ENCODE peak calls at places on chromosome 1, in five cellular contexts. W, O, Y, C and N are unnamed samples.

GRCh38 chr1:53710584-53710983 is 28.4 kb downstream of the GLIS1 start:
- DNase-seq in W (no peak), O (no peak), Y (no peak), C (no peak), N (no peak)

GRCh38 chr1:155260276-155260675 is 1.9 kb downstream of the SCAMP3 start:
- DNase-seq in W (no peak), O (no peak), Y (no peak), C (no peak), N (no peak)

GRCh38 chr1:20590313-20590777 is 1.4 kb downstream of the CDA start:
- DNase-seq in W (peak), O (peak), Y (no peak), C (no peak), N (no peak)

GRCh38 chr1:169361281-169361680 is 6.3 kb downstream of the NME7 start:
- DNase-seq in W (no peak), O (no peak), Y (no peak), C (no peak), N (no peak)

GRCh38 chr1:155199792-155200191 is 7.9 kb downstream of the THBS3 start:
- DNase-seq in W (no peak), O (no peak), Y (no peak), C (no peak), N (no peak)

GRCh38 chr1:236734141-236734765 is 48.0 kb downstream of the ACTN2 start:
- DNase-seq in W (no peak), O (no peak), Y (no peak), C (no peak), N (no peak)

GRCh38 chr1:70707214-70707613 is 296.1 kb downstream of the CTH start:
- DNase-seq in W (no peak), O (no peak), Y (no peak), C (no peak), N (no peak)

GRCh38 chr1:241475688-241476087 is 43.9 kb downstream of the FH start:
- DNase-seq in W (no peak), O (no peak), Y (no peak), C (no peak), N (no peak)